ENCODE peak calls at places on chromosome 21, in ten cellular contexts. A is GM23248, P is PC-3, T is MM.1S, I is IMR-90, Y is H9, J is DND-41, N is fibroblast of lung, Q is kidney, M is mammary epithelial cell. W is an unnamed sample.

GRCh38 chr21:46124926-46125845 is 27.3 kb downstream of the COL6A2 start:
- DNase-seq in A (no peak), P (no peak), T (no peak), I (no peak), Y (peak), J (no peak), N (no peak), Q (peak), M (no peak), W (no peak)

GRCh38 chr21:46194374-46195334 is 10.4 kb upstream of the SPATC1L start:
- DNase-seq in A (no peak), P (no peak), T (no peak), I (no peak), Y (peak), J (no peak), N (no peak), Q (peak), M (no peak), W (no peak)

GRCh38 chr21:15224346-15225086 is 159.7 kb upstream of the NRIP1 start:
- DNase-seq in A (peak), P (peak), T (no peak), I (peak), Y (no peak), J (no peak), N (peak), Q (no peak), M (peak), W (peak)

GRCh38 chr21:43193651-43194302 is 25.0 kb downstream of the CRYAA start:
- DNase-seq in A (peak), P (peak), T (no peak), I (peak), Y (peak), J (peak), N (peak), Q (peak), M (peak), W (no peak)

GRCh38 chr21:46561448-46562095 is 43.3 kb downstream of the S100B start:
- DNase-seq in A (no peak), P (no peak), T (no peak), I (no peak), Y (no peak), J (no peak), N (no peak), Q (no peak), M (no peak), W (no peak)

GRCh38 chr21:37829043-37829442 is 87.2 kb downstream of the KCNJ6 start:
- DNase-seq in A (no peak), P (no peak), T (no peak), I (no peak), Y (no peak), J (peak), N (no peak), Q (no peak), M (no peak), W (no peak)

GRCh38 chr21:27817061-27817460 is 850.2 kb upstream of the ADAMTS5 start:
- DNase-seq in A (no peak), P (no peak), T (no peak), I (no peak), Y (no peak), J (no peak), N (no peak), Q (no peak), M (no peak), W (no peak)

GRCh38 chr21:42721341-42721824 is 68.0 kb downstream of the PDE9A start:
- DNase-seq in A (peak), P (peak), T (no peak), I (no peak), Y (no peak), J (no peak), N (peak), Q (peak), M (no peak), W (no peak)

GRCh38 chr21:18741954-18742353 is 338.4 kb upstream of the TMPRSS15 start:
- DNase-seq in A (no peak), P (no peak), T (no peak), I (no peak), Y (no peak), J (no peak), N (no peak), Q (no peak), M (no peak), W (no peak)

GRCh38 chr21:17388226-17388625 is 124.6 kb upstream of the CXADR start:
- DNase-seq in A (no peak), P (no peak), T (no peak), I (no peak), Y (no peak), J (no peak), N (no peak), Q (no peak), M (no peak), W (no peak)

GRCh38 chr21:30072496-30072895 is 94.1 kb downstream of the CLDN17 start:
- DNase-seq in A (peak), P (peak), T (peak), I (no peak), Y (peak), J (no peak), N (no peak), Q (no peak), M (peak), W (no peak)

GRCh38 chr21:25929859-25930520 is 195.2 kb downstream of the GABPA start:
- DNase-seq in A (no peak), P (no peak), T (no peak), I (peak), Y (no peak), J (no peak), N (peak), Q (no peak), M (peak), W (no peak)

GRCh38 chr21:16420086-16420724 is 690.4 kb downstream of the USP25 start:
- DNase-seq in A (peak), P (no peak), T (no peak), I (peak), Y (no peak), J (no peak), N (peak), Q (no peak), M (peak), W (no peak)

GRCh38 chr21:18387994-18388393 is 15.6 kb downstream of the TMPRSS15 start:
- DNase-seq in A (no peak), P (no peak), T (peak), I (no peak), Y (no peak), J (no peak), N (no peak), Q (no peak), M (no peak), W (no peak)

GRCh38 chr21:39189857-39190604 is 6.8 kb upstream of the PSMG1 start:
- DNase-seq in A (peak), P (no peak), T (no peak), I (peak), Y (no peak), J (no peak), N (peak), Q (no peak), M (peak), W (no peak)
- H3K27ac ChIP-seq in A (peak), P (no peak), T (no peak), I (no peak), Y (no peak), J (no peak), N (peak), Q (no peak), M (peak), W (no peak)

GRCh38 chr21:31730687-31731111 is 1.2 kb downstream of the SCAF4 start:
- DNase-seq in A (peak), P (peak), T (no peak), I (peak), Y (peak), J (peak), N (no peak), Q (no peak), M (peak), W (no peak)

GRCh38 chr21:31729622-31730343 is 2.1 kb downstream of the SCAF4 start:
- DNase-seq in A (no peak), P (no peak), T (no peak), I (no peak), Y (no peak), J (no peak), N (no peak), Q (no peak), M (no peak), W (no peak)

GRCh38 chr21:31728191-31728590 is 3.7 kb downstream of the SCAF4 start:
- DNase-seq in A (no peak), P (no peak), T (no peak), I (no peak), Y (no peak), J (no peak), N (no peak), Q (no peak), M (no peak), W (no peak)

GRCh38 chr21:31727181-31727580 is 4.7 kb downstream of the SCAF4 start:
- DNase-seq in A (no peak), P (no peak), T (no peak), I (no peak), Y (no peak), J (no peak), N (no peak), Q (no peak), M (no peak), W (no peak)

GRCh38 chr21:31728952-31729351 is 3.0 kb downstream of the SCAF4 start:
- DNase-seq in A (no peak), P (no peak), T (no peak), I (peak), Y (no peak), J (no peak), N (no peak), Q (no peak), M (no peak), W (no peak)
- H3K9ac ChIP-seq in A (peak), P (no peak), T (no peak), I (no peak), Y (no peak), J (peak), N (no peak), Q (no peak), M (no peak), W (no peak)

GRCh38 chr21:38849776-38850175 is 44.0 kb downstream of the ETS2 start:
- DNase-seq in A (no peak), P (no peak), T (no peak), I (no peak), Y (no peak), J (no peak), N (no peak), Q (no peak), M (no peak), W (no peak)

GRCh38 chr21:38850277-38850951 is 44.7 kb downstream of the ETS2 start:
- DNase-seq in A (no peak), P (no peak), T (no peak), I (no peak), Y (no peak), J (no peak), N (no peak), Q (no peak), M (no peak), W (no peak)

GRCh38 chr21:38852278-38852677 is 46.5 kb downstream of the ETS2 start:
- DNase-seq in A (no peak), P (peak), T (no peak), I (no peak), Y (no peak), J (no peak), N (no peak), Q (no peak), M (peak), W (no peak)

GRCh38 chr21:38847556-38847955 is 41.8 kb downstream of the ETS2 start:
- DNase-seq in A (no peak), P (peak), T (no peak), I (no peak), Y (no peak), J (no peak), N (peak), Q (no peak), M (no peak), W (no peak)

DNA sequence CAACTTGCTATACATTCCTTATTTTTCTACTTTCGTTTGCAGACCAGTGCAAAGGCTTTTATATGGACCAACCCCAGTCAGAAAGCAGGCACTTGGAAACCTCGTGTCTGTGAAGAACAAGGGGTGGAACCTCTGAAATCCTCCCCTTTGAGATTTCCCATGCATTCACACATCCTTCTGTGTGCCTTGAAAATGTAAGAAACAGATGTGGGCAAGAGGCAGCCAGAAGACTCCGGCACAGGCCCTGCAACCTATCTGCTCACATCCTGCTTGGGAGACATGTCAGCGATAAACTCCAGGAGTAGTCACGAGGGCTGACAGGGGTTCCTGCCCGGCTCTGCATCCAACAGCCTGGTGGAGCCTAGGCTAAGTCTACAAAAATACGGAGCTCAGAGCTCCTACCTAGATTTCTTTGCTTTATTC is 42.5 kb downstream of the ETS2 start:
- DNase-seq in A (peak), P (no peak), T (no peak), I (no peak), Y (no peak), J (no peak), N (peak), Q (no peak), M (no peak), W (no peak)
- H3K27ac ChIP-seq in A (no peak), P (no peak), T (no peak), I (no peak), Y (no peak), J (no peak), N (no peak), Q (no peak), M (no peak), W (no peak)

GRCh38 chr21:44854664-44855446 is 18.6 kb downstream of the PTTG1IP start:
- DNase-seq in A (no peak), P (no peak), T (peak), I (no peak), Y (no peak), J (peak), N (no peak), Q (peak), M (no peak), W (no peak)

GRCh38 chr21:44855572-44855971 is 17.9 kb downstream of the PTTG1IP start:
- DNase-seq in A (no peak), P (no peak), T (no peak), I (no peak), Y (no peak), J (no peak), N (no peak), Q (peak), M (no peak), W (no peak)

GRCh38 chr21:44856131-44856530 is 17.4 kb downstream of the PTTG1IP start:
- DNase-seq in A (no peak), P (no peak), T (peak), I (no peak), Y (no peak), J (no peak), N (no peak), Q (peak), M (no peak), W (no peak)

GRCh38 chr21:44854391-44854663 is 19.2 kb downstream of the PTTG1IP start:
- DNase-seq in A (no peak), P (no peak), T (no peak), I (no peak), Y (no peak), J (no peak), N (no peak), Q (peak), M (no peak), W (no peak)

DNA sequence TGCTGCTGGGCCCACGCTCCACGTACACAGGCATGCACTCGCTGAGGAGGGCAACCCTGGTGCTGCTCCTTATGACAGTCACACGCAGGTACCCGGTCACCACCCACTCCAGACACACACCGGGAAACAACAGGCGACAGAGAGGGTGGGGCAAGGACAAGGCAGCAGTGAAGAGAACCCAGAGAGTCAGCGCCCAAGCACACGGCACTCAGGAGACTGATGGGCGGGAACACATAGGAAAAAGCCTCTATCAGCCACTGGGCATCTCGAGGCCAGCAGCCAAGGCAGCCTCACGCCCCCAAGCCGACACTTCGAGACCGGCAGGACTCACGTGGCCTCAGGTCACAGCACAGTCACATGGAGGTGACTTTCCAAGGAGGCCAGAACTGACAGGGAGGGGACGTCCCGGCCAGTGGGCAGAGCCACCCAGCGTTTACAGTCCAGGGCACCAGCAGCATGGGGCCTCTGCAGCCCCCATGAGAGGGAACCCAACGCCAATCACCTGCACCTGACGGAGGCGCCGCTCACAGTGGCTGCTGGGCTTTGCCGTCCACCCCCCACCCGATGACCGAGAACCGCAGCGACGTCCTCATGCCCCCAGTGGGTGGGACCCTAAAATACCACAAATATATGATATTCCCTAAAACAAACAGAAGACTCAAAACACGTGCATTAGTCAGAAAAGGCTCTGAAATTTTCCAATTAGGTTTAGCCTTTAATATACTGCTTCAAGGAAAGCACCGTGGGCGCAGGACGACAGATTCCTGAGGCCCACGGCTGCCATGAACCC is 19.7 kb downstream of the PTTG1IP start:
- DNase-seq in A (no peak), P (no peak), T (peak), I (no peak), Y (no peak), J (no peak), N (no peak), Q (peak), M (no peak), W (no peak)
- H3K9ac ChIP-seq in A (no peak), P (no peak), T (no peak), I (no peak), Y (no peak), J (no peak), N (no peak), Q (no peak), M (no peak), W (no peak)

DNA sequence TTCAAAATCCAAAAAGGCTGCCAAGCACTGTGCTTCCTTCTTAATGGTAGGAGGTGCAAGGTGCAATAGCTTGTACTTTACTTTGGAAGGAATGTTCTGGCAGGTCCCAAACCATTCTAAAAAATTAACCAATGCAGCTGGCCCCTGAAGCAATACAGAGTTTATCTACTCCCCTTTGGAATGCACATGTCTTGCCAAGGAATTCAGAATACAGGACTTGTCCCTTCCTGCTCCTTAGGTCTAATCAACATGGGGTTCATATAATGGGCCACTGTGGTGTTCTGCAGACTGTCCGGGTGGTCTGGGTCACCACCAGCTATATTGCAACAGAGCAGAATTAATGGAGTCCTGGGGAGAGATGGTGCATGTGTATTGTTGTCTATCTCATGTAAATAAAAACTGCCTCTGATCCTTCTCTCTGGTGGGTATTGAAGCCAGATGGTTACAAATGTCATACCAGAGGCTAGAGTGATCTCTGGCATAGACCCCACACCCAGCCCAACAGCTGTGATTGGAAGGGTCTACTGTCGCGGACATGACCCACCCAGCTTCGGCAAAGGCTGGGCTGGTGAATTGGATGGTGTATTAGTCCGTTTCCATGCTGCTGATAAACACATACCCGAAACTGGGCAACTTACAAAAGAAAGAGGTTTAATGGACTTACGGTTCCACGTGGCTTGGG is 112.8 kb downstream of the RIPK4 start:
- DNase-seq in A (peak), P (peak), T (no peak), I (peak), Y (no peak), J (no peak), N (peak), Q (no peak), M (peak), W (no peak)
- H3K27ac ChIP-seq in A (no peak), P (no peak), T (no peak), I (no peak), Y (no peak), J (no peak), N (no peak), Q (peak), M (peak), W (no peak)

GRCh38 chr21:33802458-33802857 is 113.1 kb downstream of the ATP5PO start:
- DNase-seq in A (no peak), P (no peak), T (no peak), I (no peak), Y (no peak), J (no peak), N (no peak), Q (no peak), M (no peak), W (no peak)
- H3K9ac ChIP-seq in A (no peak), P (no peak), T (no peak), I (no peak), Y (no peak), J (no peak), N (no peak), Q (no peak), M (no peak), W (no peak)

GRCh38 chr21:14210738-14211137 is at the start of gene LIPI:
- DNase-seq in A (no peak), P (no peak), T (no peak), I (no peak), Y (no peak), J (no peak), N (no peak), Q (no peak), M (no peak), W (no peak)

GRCh38 chr21:14215971-14216621 is at the start of gene RBM11:
- DNase-seq in A (peak), P (peak), T (peak), I (peak), Y (peak), J (no peak), N (peak), Q (peak), M (peak), W (no peak)

GRCh38 chr21:14213164-14213563 is 2.4 kb upstream of the LIPI start:
- DNase-seq in A (no peak), P (no peak), T (no peak), I (no peak), Y (no peak), J (no peak), N (no peak), Q (no peak), M (no peak), W (no peak)
- H3K27ac ChIP-seq in A (no peak), P (no peak), T (no peak), I (no peak), Y (no peak), J (no peak), N (no peak), Q (no peak), M (no peak), W (no peak)